ENCODE peak calls at places on chromosomes 1 and 21, in six cellular contexts. One of them, this sample, is unnamed.
A peak's percentile ranks its signal among the peaks of the same experiment; 100 is the strongest.

GRCh38 chr1:6601865-6602668 is 602 bp downstream of the KLHL21 start:
- DNase-seq in psoas muscle: peak; percentile 64
- DNase-seq in CD8-positive, alpha-beta T cell: no peak
- DNase-seq in A549: no peak
- DNase-seq in aorta: peak; percentile 83
- DNase-seq in epithelial cell of esophagus: peak; percentile 52
- DNase-seq in this sample: no peak

GRCh38 chr1:233614173-233614742 is 352 bp downstream of the KCNK1 start:
- DNase-seq in psoas muscle: peak; percentile 23
- DNase-seq in CD8-positive, alpha-beta T cell: no peak
- DNase-seq in A549: peak; percentile 60
- DNase-seq in aorta: peak; percentile 80
- DNase-seq in epithelial cell of esophagus: peak; percentile 73
- DNase-seq in this sample: no peak

GRCh38 chr1:214540324-214540723 is 11.1 kb downstream of the PTPN14 start:
- DNase-seq in psoas muscle: no peak
- DNase-seq in CD8-positive, alpha-beta T cell: no peak
- DNase-seq in A549: no peak
- DNase-seq in aorta: no peak
- DNase-seq in epithelial cell of esophagus: no peak
- DNase-seq in this sample: no peak

GRCh38 chr1:100622037-100622436 is 84.1 kb downstream of the GPR88 start:
- DNase-seq in psoas muscle: no peak
- DNase-seq in CD8-positive, alpha-beta T cell: no peak
- DNase-seq in A549: peak; percentile 81
- DNase-seq in aorta: no peak
- DNase-seq in epithelial cell of esophagus: peak; percentile 90
- DNase-seq in this sample: no peak

GRCh38 chr1:87325982-87326738 is 2.5 kb upstream of the LMO4 start:
- DNase-seq in psoas muscle: no peak
- DNase-seq in CD8-positive, alpha-beta T cell: no peak
- DNase-seq in A549: peak; percentile 56
- DNase-seq in aorta: no peak
- DNase-seq in epithelial cell of esophagus: peak; percentile 71
- DNase-seq in this sample: no peak

GRCh38 chr1:17790383-17791054 is 35.4 kb downstream of the ACTL8 start:
- DNase-seq in psoas muscle: no peak
- DNase-seq in CD8-positive, alpha-beta T cell: no peak
- DNase-seq in A549: no peak
- DNase-seq in aorta: no peak
- DNase-seq in epithelial cell of esophagus: no peak
- DNase-seq in this sample: no peak

GRCh38 chr1:178781549-178781948 is 56.5 kb downstream of the RALGPS2 start:
- DNase-seq in psoas muscle: no peak
- DNase-seq in CD8-positive, alpha-beta T cell: no peak
- DNase-seq in A549: no peak
- DNase-seq in aorta: no peak
- DNase-seq in epithelial cell of esophagus: no peak
- DNase-seq in this sample: no peak

GRCh38 chr1:5873556-5873955 is 118.7 kb downstream of the NPHP4 start:
- DNase-seq in psoas muscle: no peak
- DNase-seq in CD8-positive, alpha-beta T cell: no peak
- DNase-seq in A549: no peak
- DNase-seq in aorta: no peak
- DNase-seq in epithelial cell of esophagus: no peak
- DNase-seq in this sample: no peak

GRCh38 chr1:51969038-51969705 is 21.3 kb downstream of the RAB3B start:
- DNase-seq in psoas muscle: no peak
- DNase-seq in CD8-positive, alpha-beta T cell: no peak
- DNase-seq in A549: peak; percentile 83
- DNase-seq in aorta: no peak
- DNase-seq in epithelial cell of esophagus: peak; percentile 63
- DNase-seq in this sample: no peak

GRCh38 chr21:37848721-37849490 is 67.4 kb downstream of the KCNJ6 start:
- DNase-seq in psoas muscle: no peak
- DNase-seq in CD8-positive, alpha-beta T cell: no peak
- DNase-seq in A549: no peak
- DNase-seq in aorta: no peak
- DNase-seq in epithelial cell of esophagus: no peak
- DNase-seq in this sample: no peak

GRCh38 chr1:30984991-30985503 is 76.5 kb upstream of the SDC3 start:
- DNase-seq in psoas muscle: no peak
- DNase-seq in CD8-positive, alpha-beta T cell: no peak
- DNase-seq in A549: no peak
- DNase-seq in aorta: no peak
- DNase-seq in epithelial cell of esophagus: no peak
- DNase-seq in this sample: no peak

GRCh38 chr1:19414490-19414889 is 70.8 kb downstream of the CAPZB start:
- DNase-seq in psoas muscle: no peak
- DNase-seq in CD8-positive, alpha-beta T cell: no peak
- DNase-seq in A549: no peak
- DNase-seq in aorta: no peak
- DNase-seq in epithelial cell of esophagus: no peak
- DNase-seq in this sample: no peak

GRCh38 chr1:61253912-61254628 is 171.7 kb downstream of the NFIA start:
- DNase-seq in psoas muscle: no peak
- DNase-seq in CD8-positive, alpha-beta T cell: no peak
- DNase-seq in A549: no peak
- DNase-seq in aorta: no peak
- DNase-seq in epithelial cell of esophagus: no peak
- DNase-seq in this sample: no peak

GRCh38 chr1:162857850-162858249 is 3.1 kb downstream of the CCDC190 start:
- DNase-seq in psoas muscle: no peak
- DNase-seq in CD8-positive, alpha-beta T cell: no peak
- DNase-seq in A549: no peak
- DNase-seq in aorta: no peak
- DNase-seq in epithelial cell of esophagus: peak; percentile 47
- DNase-seq in this sample: no peak

GRCh38 chr1:156160744-156161181 is 7.4 kb downstream of the SEMA4A start:
- DNase-seq in psoas muscle: peak; percentile 94
- DNase-seq in CD8-positive, alpha-beta T cell: no peak
- DNase-seq in A549: no peak
- DNase-seq in aorta: peak; percentile 94
- DNase-seq in epithelial cell of esophagus: peak; percentile 33
- DNase-seq in this sample: no peak

GRCh38 chr1:100556925-100557605 is 19.1 kb downstream of the GPR88 start:
- DNase-seq in psoas muscle: no peak
- DNase-seq in CD8-positive, alpha-beta T cell: no peak
- DNase-seq in A549: no peak
- DNase-seq in aorta: no peak
- DNase-seq in epithelial cell of esophagus: no peak
- DNase-seq in this sample: no peak

GRCh38 chr1:23555949-23556640 is 3.2 kb downstream of the ID3 start:
- DNase-seq in psoas muscle: peak; percentile 37
- DNase-seq in CD8-positive, alpha-beta T cell: no peak
- DNase-seq in A549: peak; percentile 87
- DNase-seq in aorta: peak; percentile 78
- DNase-seq in epithelial cell of esophagus: peak; percentile 95
- DNase-seq in this sample: no peak

GRCh38 chr21:16455978-16456377 is 726.2 kb downstream of the USP25 start:
- DNase-seq in psoas muscle: no peak
- DNase-seq in CD8-positive, alpha-beta T cell: no peak
- DNase-seq in A549: no peak
- DNase-seq in aorta: no peak
- DNase-seq in epithelial cell of esophagus: no peak
- DNase-seq in this sample: peak; percentile 50

GRCh38 chr21:43323244-43324005 is 103.5 kb downstream of the SIK1 start:
- DNase-seq in psoas muscle: peak; percentile 74
- DNase-seq in CD8-positive, alpha-beta T cell: no peak
- DNase-seq in A549: no peak
- DNase-seq in aorta: no peak
- DNase-seq in epithelial cell of esophagus: no peak
- DNase-seq in this sample: no peak

GRCh38 chr1:231037585-231038517 is 2.2 kb downstream of the FAM89A start:
- DNase-seq in psoas muscle: no peak
- DNase-seq in CD8-positive, alpha-beta T cell: no peak
- DNase-seq in A549: no peak
- DNase-seq in aorta: no peak
- DNase-seq in epithelial cell of esophagus: no peak
- DNase-seq in this sample: no peak

GRCh38 chr1:80221319-80221718 is 1214.8 kb upstream of the ADGRL4 start:
- DNase-seq in psoas muscle: no peak
- DNase-seq in CD8-positive, alpha-beta T cell: no peak
- DNase-seq in A549: no peak
- DNase-seq in aorta: no peak
- DNase-seq in epithelial cell of esophagus: no peak
- DNase-seq in this sample: no peak

GRCh38 chr1:35506960-35507901 is 50.0 kb downstream of the KIAA0319L start:
- DNase-seq in psoas muscle: no peak
- DNase-seq in CD8-positive, alpha-beta T cell: no peak
- DNase-seq in A549: no peak
- DNase-seq in aorta: no peak
- DNase-seq in epithelial cell of esophagus: no peak
- DNase-seq in this sample: no peak

GRCh38 chr1:55195523-55196233 is 19.5 kb downstream of the USP24 start:
- DNase-seq in psoas muscle: no peak
- DNase-seq in CD8-positive, alpha-beta T cell: no peak
- DNase-seq in A549: no peak
- DNase-seq in aorta: no peak
- DNase-seq in epithelial cell of esophagus: peak; percentile 69
- DNase-seq in this sample: peak; percentile 66

GRCh38 chr1:115655307-115655664 is 13.5 kb downstream of the VANGL1 start:
- DNase-seq in psoas muscle: no peak
- DNase-seq in CD8-positive, alpha-beta T cell: no peak
- DNase-seq in A549: no peak
- DNase-seq in aorta: no peak
- DNase-seq in epithelial cell of esophagus: peak; percentile 93
- DNase-seq in this sample: no peak
- H3K4me3 ChIP-seq in psoas muscle: no peak overlapping the region
- H3K4me3 ChIP-seq in CD8-positive, alpha-beta T cell: no peak overlapping the region
- H3K4me3 ChIP-seq in A549: no peak overlapping the region
- H3K4me3 ChIP-seq in aorta: no peak overlapping the region
- H3K4me3 ChIP-seq in epithelial cell of esophagus: no peak overlapping the region
- H3K4me3 ChIP-seq in this sample: no peak overlapping the region

GRCh38 chr1:981491-981954 is 370 bp downstream of the PERM1 start:
- DNase-seq in psoas muscle: peak; percentile 50
- DNase-seq in CD8-positive, alpha-beta T cell: no peak
- DNase-seq in A549: no peak
- DNase-seq in aorta: no peak
- DNase-seq in epithelial cell of esophagus: no peak
- DNase-seq in this sample: no peak

GRCh38 chr1:980602-981395 is 1.1 kb downstream of the PERM1 start:
- DNase-seq in psoas muscle: peak; percentile 83
- DNase-seq in CD8-positive, alpha-beta T cell: no peak
- DNase-seq in A549: no peak
- DNase-seq in aorta: no peak
- DNase-seq in epithelial cell of esophagus: no peak
- DNase-seq in this sample: no peak

GRCh38 chr1:978835-979743 is 2.8 kb downstream of the PERM1 start:
- DNase-seq in psoas muscle: no peak
- DNase-seq in CD8-positive, alpha-beta T cell: no peak
- DNase-seq in A549: no peak
- DNase-seq in aorta: no peak
- DNase-seq in epithelial cell of esophagus: no peak
- DNase-seq in this sample: no peak

GRCh38 chr1:979744-980072 is 2.2 kb downstream of the PERM1 start:
- DNase-seq in psoas muscle: no peak
- DNase-seq in CD8-positive, alpha-beta T cell: no peak
- DNase-seq in A549: no peak
- DNase-seq in aorta: no peak
- DNase-seq in epithelial cell of esophagus: no peak
- DNase-seq in this sample: no peak

DNA sequence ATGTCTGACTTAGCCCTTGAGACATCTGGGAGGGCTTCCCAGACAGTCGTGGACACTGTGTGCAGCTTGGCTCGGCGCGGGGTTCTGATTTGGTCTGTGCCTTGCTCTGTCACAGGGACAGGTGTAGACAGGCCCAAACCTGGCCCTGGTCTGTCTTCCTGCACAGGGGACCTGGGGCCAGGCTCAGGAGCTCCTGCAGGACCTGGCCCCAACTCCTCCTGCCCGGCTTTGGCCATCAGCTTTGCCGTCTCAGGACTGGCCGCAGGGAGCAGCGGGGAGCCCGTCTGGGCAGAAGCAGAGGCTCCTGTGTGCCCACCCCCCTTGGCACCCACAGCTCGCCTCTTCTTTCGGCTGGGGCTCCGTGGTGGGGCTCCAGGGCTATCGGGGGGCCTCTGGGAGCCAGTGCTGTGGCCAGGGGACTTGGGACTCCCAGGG is 1.7 kb downstream of the PERM1 start:
- DNase-seq in psoas muscle: peak; percentile 28
- DNase-seq in CD8-positive, alpha-beta T cell: no peak
- DNase-seq in A549: no peak
- DNase-seq in aorta: no peak
- DNase-seq in epithelial cell of esophagus: peak; percentile 53
- DNase-seq in this sample: no peak
- H3K4me3 ChIP-seq in psoas muscle: peak overlapping the region; percentile 53
- H3K4me3 ChIP-seq in CD8-positive, alpha-beta T cell: no peak overlapping the region
- H3K4me3 ChIP-seq in A549: no peak overlapping the region
- H3K4me3 ChIP-seq in aorta: no peak overlapping the region
- H3K4me3 ChIP-seq in epithelial cell of esophagus: no peak overlapping the region
- H3K4me3 ChIP-seq in this sample: no peak overlapping the region

DNA sequence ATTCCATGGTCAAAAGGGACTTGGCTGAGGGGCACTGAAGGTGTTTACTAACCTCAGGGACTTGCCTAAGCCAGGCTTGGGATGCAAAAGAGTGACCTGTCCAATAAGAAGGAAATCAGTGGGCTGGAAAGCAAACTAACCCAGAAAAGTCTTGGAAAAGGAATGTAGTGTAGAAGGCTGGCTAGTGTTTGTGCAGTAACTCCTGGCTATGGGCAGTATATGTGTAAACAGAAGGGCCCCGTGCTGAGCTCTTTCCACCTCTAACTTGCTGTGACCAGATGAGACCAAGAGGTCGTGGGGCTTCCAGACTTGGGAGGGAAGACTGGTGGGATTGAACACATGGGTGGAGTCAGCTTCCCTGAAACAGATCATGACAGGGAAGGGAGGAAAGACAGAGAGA is 4.1 kb downstream of the MINDY1 start:
- DNase-seq in psoas muscle: no peak
- DNase-seq in CD8-positive, alpha-beta T cell: no peak
- DNase-seq in A549: no peak
- DNase-seq in aorta: no peak
- DNase-seq in epithelial cell of esophagus: no peak
- DNase-seq in this sample: no peak
- H3K4me3 ChIP-seq in psoas muscle: peak overlapping the region; percentile 75
- H3K4me3 ChIP-seq in CD8-positive, alpha-beta T cell: peak overlapping the region; percentile 39
- H3K4me3 ChIP-seq in A549: no peak overlapping the region
- H3K4me3 ChIP-seq in aorta: no peak overlapping the region
- H3K4me3 ChIP-seq in epithelial cell of esophagus: no peak overlapping the region
- H3K4me3 ChIP-seq in this sample: no peak overlapping the region

DNA sequence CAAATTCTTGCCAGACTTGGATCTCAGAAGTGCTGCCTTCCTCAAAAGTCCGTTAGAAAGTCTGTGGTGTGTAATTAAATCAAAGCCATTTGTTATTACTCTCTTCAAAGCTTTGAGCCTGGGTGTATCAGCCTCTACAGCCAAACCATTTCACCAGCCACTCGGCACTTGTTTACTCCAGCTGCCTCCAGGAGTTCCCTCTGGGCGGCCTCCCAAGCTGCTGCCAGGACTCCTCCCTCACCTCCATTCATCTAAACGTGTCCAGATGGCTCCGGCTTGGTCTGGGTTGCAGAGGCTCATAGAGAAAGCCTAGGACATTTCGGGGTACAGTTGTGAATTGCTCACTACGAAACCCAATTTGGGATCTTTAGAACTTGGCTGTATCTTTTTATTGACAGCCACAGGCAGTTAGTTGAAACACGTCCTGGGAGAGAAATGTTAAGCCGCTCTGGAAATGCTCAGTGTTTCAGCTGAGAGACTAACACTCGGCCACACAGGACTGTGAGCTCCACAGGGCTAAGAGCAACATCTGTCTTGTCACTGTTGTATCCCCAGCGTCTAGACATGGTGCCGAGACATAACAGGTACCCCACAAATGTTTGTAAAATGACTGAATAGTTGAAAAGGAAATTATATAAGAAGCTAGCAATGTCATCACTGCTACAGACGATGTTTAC is 116.9 kb upstream of the NGF start:
- DNase-seq in psoas muscle: no peak
- DNase-seq in CD8-positive, alpha-beta T cell: no peak
- DNase-seq in A549: no peak
- DNase-seq in aorta: no peak
- DNase-seq in epithelial cell of esophagus: no peak
- DNase-seq in this sample: no peak
- H3K4me3 ChIP-seq in psoas muscle: no peak overlapping the region
- H3K4me3 ChIP-seq in CD8-positive, alpha-beta T cell: no peak overlapping the region
- H3K4me3 ChIP-seq in A549: no peak overlapping the region
- H3K4me3 ChIP-seq in aorta: no peak overlapping the region
- H3K4me3 ChIP-seq in epithelial cell of esophagus: no peak overlapping the region
- H3K4me3 ChIP-seq in this sample: no peak overlapping the region

This sample was measured in SK-N-MC.